ENCODE peak calls at places on chromosomes 4 and X, in four cellular contexts. One of them, this sample, is unnamed.
A peak's percentile ranks its signal among the peaks of the same experiment; 100 is the strongest.

GRCh38 chr4:94127707-94128328 is 79.8 kb upstream of the SMARCAD1 start:
- DNase-seq in GM19239: no peak
- DNase-seq in hepatocyte: peak; percentile 43
- DNase-seq in heart left ventricle: no peak
- DNase-seq in this sample: peak; percentile 0

GRCh38 chr4:86338989-86339388 is 20.9 kb downstream of the MAPK10 start:
- DNase-seq in GM19239: no peak
- DNase-seq in hepatocyte: peak; percentile 41
- DNase-seq in heart left ventricle: no peak
- DNase-seq in this sample: no peak

GRCh38 chr4:6371827-6372226 is 100.6 kb downstream of the PPP2R2C start:
- DNase-seq in GM19239: no peak
- DNase-seq in hepatocyte: no peak
- DNase-seq in heart left ventricle: peak; percentile 55
- DNase-seq in this sample: no peak

GRCh38 chr4:53067125-53067802 is 205.1 kb downstream of the RASL11B start:
- DNase-seq in GM19239: no peak
- DNase-seq in hepatocyte: no peak
- DNase-seq in heart left ventricle: no peak
- DNase-seq in this sample: no peak

GRCh38 chr4:52853351-52853750 is 8.8 kb upstream of the RASL11B start:
- DNase-seq in GM19239: no peak
- DNase-seq in hepatocyte: no peak
- DNase-seq in heart left ventricle: no peak
- DNase-seq in this sample: no peak

GRCh38 chrX:127243654-127244053 is 424.1 kb downstream of the PRR32 start:
- DNase-seq in GM19239: no peak
- DNase-seq in hepatocyte: no peak
- DNase-seq in heart left ventricle: no peak
- DNase-seq in this sample: no peak

GRCh38 chr4:26288308-26288982 is 32.4 kb upstream of the RBPJ start:
- DNase-seq in GM19239: peak; percentile 23
- DNase-seq in hepatocyte: no peak
- DNase-seq in heart left ventricle: no peak
- DNase-seq in this sample: no peak

GRCh38 chrX:107674480-107675364 is 46.4 kb downstream of the PRPS1 start:
- DNase-seq in GM19239: no peak
- DNase-seq in hepatocyte: peak; percentile 72
- DNase-seq in heart left ventricle: peak; percentile 64
- DNase-seq in this sample: peak; percentile 60

GRCh38 chr4:122980860-122981259 is 58.5 kb upstream of the NUDT6 start:
- DNase-seq in GM19239: no peak
- DNase-seq in hepatocyte: no peak
- DNase-seq in heart left ventricle: no peak
- DNase-seq in this sample: no peak

GRCh38 chr4:101197350-101197749 is 150.0 kb downstream of the PPP3CA start:
- DNase-seq in GM19239: no peak
- DNase-seq in hepatocyte: no peak
- DNase-seq in heart left ventricle: no peak
- DNase-seq in this sample: no peak

GRCh38 chr4:62225972-62226371 is 1025.8 kb downstream of the ADGRL3 start:
- DNase-seq in GM19239: no peak
- DNase-seq in hepatocyte: no peak
- DNase-seq in heart left ventricle: no peak
- DNase-seq in this sample: no peak

GRCh38 chr4:40317921-40318658 is 17.0 kb upstream of the CHRNA9 start:
- DNase-seq in GM19239: no peak
- DNase-seq in hepatocyte: no peak
- DNase-seq in heart left ventricle: no peak
- DNase-seq in this sample: no peak

GRCh38 chr4:1792832-1793495 is at the start of gene FGFR3:
- DNase-seq in GM19239: peak; percentile 96
- DNase-seq in hepatocyte: peak; percentile 92
- DNase-seq in heart left ventricle: no peak
- DNase-seq in this sample: peak; percentile 42

GRCh38 chr4:145433684-145434083 is 48.0 kb upstream of the SMAD1 start:
- DNase-seq in GM19239: no peak
- DNase-seq in hepatocyte: no peak
- DNase-seq in heart left ventricle: no peak
- DNase-seq in this sample: no peak

GRCh38 chr4:4914059-4914820 is 54.8 kb downstream of the MSX1 start:
- DNase-seq in GM19239: no peak
- DNase-seq in hepatocyte: no peak
- DNase-seq in heart left ventricle: no peak
- DNase-seq in this sample: no peak

GRCh38 chr4:97359826-97360225 is 783.5 kb downstream of the STPG2 start:
- DNase-seq in GM19239: no peak
- DNase-seq in hepatocyte: no peak
- DNase-seq in heart left ventricle: no peak
- DNase-seq in this sample: no peak

GRCh38 chr4:118894034-118894433 is 5.4 kb downstream of the SYNPO2 start:
- DNase-seq in GM19239: no peak
- DNase-seq in hepatocyte: no peak
- DNase-seq in heart left ventricle: no peak
- DNase-seq in this sample: no peak

GRCh38 chr4:118772149-118773081 is 63.5 kb downstream of the SEC24D start:
- DNase-seq in GM19239: no peak
- DNase-seq in hepatocyte: peak; percentile 51
- DNase-seq in heart left ventricle: no peak
- DNase-seq in this sample: no peak

GRCh38 chrX:45794323-45794994 is 593.8 kb upstream of the DIPK2B start:
- DNase-seq in GM19239: no peak
- DNase-seq in hepatocyte: no peak
- DNase-seq in heart left ventricle: no peak
- DNase-seq in this sample: no peak

GRCh38 chrX:105502336-105502735 is 281.8 kb upstream of the TEX13A start:
- DNase-seq in GM19239: no peak
- DNase-seq in hepatocyte: no peak
- DNase-seq in heart left ventricle: no peak
- DNase-seq in this sample: no peak

GRCh38 chr4:39502034-39502658 is 25.1 kb downstream of the UGDH start:
- DNase-seq in GM19239: no peak
- DNase-seq in hepatocyte: no peak
- DNase-seq in heart left ventricle: no peak
- DNase-seq in this sample: no peak